ENCODE peak calls at places on chromosomes 16 and 17, in four cellular contexts. S, U, A and W are unnamed samples.

GRCh38 chr17:31202968-31203367 is 94.1 kb downstream of the OMG start:
- DNase-seq in S (no peak), U (peak; percentile 38), A (no peak), W (no peak)

GRCh38 chr17:64780096-64781012 is 118.2 kb upstream of the SMURF2 start:
- DNase-seq in S (peak; percentile 62), U (no peak), A (no peak), W (peak; percentile 97)

GRCh38 chr16:9042533-9042932 is 48.9 kb upstream of the HAPSTR1 start:
- DNase-seq in S (no peak), U (no peak), A (no peak), W (no peak)

GRCh38 chr17:75619506-75620431 is 13.5 kb upstream of the SMIM5 start:
- DNase-seq in S (peak; percentile 42), U (peak; percentile 23), A (peak; percentile 46), W (peak; percentile 96)

GRCh38 chr17:59493867-59494266 is 71.5 kb upstream of the DHX40 start:
- DNase-seq in S (no peak), U (no peak), A (peak; percentile 36), W (no peak)

GRCh38 chr17:77479817-77480508 is 339.2 kb downstream of the SEC14L1 start:
- DNase-seq in S (peak; percentile 81), U (peak; percentile 34), A (no peak), W (no peak)

GRCh38 chr16:67948015-67948414 is 4.1 kb upstream of the LCAT start:
- DNase-seq in S (no peak), U (no peak), A (no peak), W (no peak)

GRCh38 chr17:62628845-62629555 is 1.5 kb downstream of the MRC2 start:
- DNase-seq in S (peak; percentile 89), U (peak; percentile 53), A (no peak), W (peak; percentile 67)

GRCh38 chr17:75088902-75089417 is 1.2 kb downstream of the SLC16A5 start:
- DNase-seq in S (peak; percentile 68), U (no peak), A (no peak), W (peak; percentile 78)

GRCh38 chr17:79114455-79115301 is 40.1 kb downstream of the ENGASE start:
- DNase-seq in S (no peak), U (no peak), A (peak; percentile 20), W (no peak)

GRCh38 chr17:37359682-37360188 is 16.1 kb upstream of the C17orf78 start:
- DNase-seq in S (no peak), U (peak; percentile 11), A (no peak), W (no peak)

GRCh38 chr17:37358830-37359681 is 16.7 kb upstream of the C17orf78 start:
- DNase-seq in S (peak; percentile 95), U (peak; percentile 86), A (peak; percentile 98), W (peak; percentile 100)

GRCh38 chr17:37358098-37358829 is 17.5 kb upstream of the C17orf78 start:
- DNase-seq in S (peak; percentile 84), U (peak; percentile 44), A (peak; percentile 90), W (peak; percentile 93)

GRCh38 chr17:37360632-37361031 is 15.2 kb upstream of the C17orf78 start:
- DNase-seq in S (peak; percentile 26), U (peak; percentile 25), A (no peak), W (no peak)

GRCh38 chr17:37361543-37361942 is 14.2 kb upstream of the C17orf78 start:
- DNase-seq in S (no peak), U (no peak), A (no peak), W (no peak)
- H2AFZ ChIP-seq in S (no peak overlapping the region), U (no peak overlapping the region), A (no peak overlapping the region), W (no peak overlapping the region)

GRCh38 chr16:3481696-3482658 is 13.3 kb downstream of the C16orf90 start:
- DNase-seq in S (no peak), U (no peak), A (no peak), W (no peak)

GRCh38 chr16:3475604-3476375 is 19.5 kb downstream of the C16orf90 start:
- DNase-seq in S (no peak), U (no peak), A (no peak), W (no peak)

GRCh38 chr16:3479654-3480216 is 15.6 kb downstream of the C16orf90 start:
- DNase-seq in S (no peak), U (no peak), A (no peak), W (no peak)

GRCh38 chr16:3480901-3481695 is 14.2 kb downstream of the C16orf90 start:
- DNase-seq in S (no peak), U (no peak), A (no peak), W (no peak)

GRCh38 chr16:3478242-3478925 is 16.9 kb downstream of the C16orf90 start:
- DNase-seq in S (no peak), U (no peak), A (no peak), W (no peak)
- H3K23ac ChIP-seq in S (no peak overlapping the region), U (no peak overlapping the region), A (peak overlapping the region; percentile 80), W (no peak overlapping the region)

GRCh38 chr16:85395207-85395912 is 217.8 kb upstream of the GSE1 start:
- DNase-seq in S (peak; percentile 99), U (peak; percentile 98), A (no peak), W (no peak)

GRCh38 chr16:85392756-85393673 is 220.1 kb upstream of the GSE1 start:
- DNase-seq in S (no peak), U (no peak), A (no peak), W (no peak)

GRCh38 chr16:85391769-85392583 is 221.1 kb upstream of the GSE1 start:
- DNase-seq in S (no peak), U (peak; percentile 17), A (no peak), W (no peak)

GRCh38 chr16:85394511-85395206 is 218.5 kb upstream of the GSE1 start:
- DNase-seq in S (no peak), U (no peak), A (no peak), W (no peak)

DNA sequence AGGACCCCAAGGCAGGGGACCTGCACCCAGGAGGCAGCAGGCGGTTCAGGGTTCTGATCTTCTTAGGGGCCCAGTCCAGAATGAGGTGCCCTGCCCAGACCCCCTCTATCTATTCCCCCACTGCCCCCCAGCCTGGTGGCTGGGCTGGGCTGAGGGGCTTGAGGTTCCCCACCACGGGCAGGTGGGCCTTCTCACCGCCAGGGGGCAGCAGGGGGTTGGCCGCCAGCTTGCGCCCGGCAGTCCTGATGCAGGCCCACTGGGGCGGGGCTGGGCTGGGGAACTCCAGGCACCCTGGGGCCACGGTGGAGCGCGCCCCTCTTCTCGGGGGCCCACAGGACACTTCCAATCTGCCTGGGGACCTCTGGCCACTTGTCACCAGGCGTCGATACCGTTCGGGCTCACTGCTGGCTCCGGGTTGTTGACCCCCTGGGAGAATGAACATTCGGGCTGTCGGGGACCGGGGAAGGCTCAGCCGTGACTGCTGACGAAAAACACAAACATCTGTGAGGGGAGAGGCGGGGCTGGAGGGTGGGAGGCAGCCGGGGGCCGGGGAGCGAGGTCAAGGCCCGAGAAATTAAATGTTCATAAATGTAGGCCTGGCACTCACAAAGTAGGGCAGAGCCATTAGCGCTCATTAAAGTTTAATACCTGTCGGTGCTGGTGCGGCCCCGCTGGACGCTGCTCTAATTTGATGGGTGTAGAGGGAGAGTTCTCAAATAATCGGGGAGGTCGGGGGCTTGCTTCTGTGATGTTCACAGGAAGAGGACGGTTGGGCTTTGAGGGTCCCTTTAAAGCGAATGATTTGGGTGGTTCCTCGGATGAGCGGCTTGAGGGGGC is 219.2 kb upstream of the GSE1 start:
- DNase-seq in S (peak; percentile 81), U (peak; percentile 40), A (peak; percentile 56), W (peak; percentile 76)
- H4K91ac ChIP-seq in S (peak overlapping the region; percentile 99), U (peak overlapping the region; percentile 88), A (no peak overlapping the region), W (no peak overlapping the region)

GRCh38 chr17:43360376-43360738 is 38.4 kb upstream of the ARL4D start:
- DNase-seq in S (no peak), U (peak; percentile 97), A (no peak), W (no peak)

GRCh38 chr17:43356450-43356849 is 42.3 kb upstream of the ARL4D start:
- DNase-seq in S (no peak), U (no peak), A (no peak), W (no peak)

GRCh38 chr17:43360739-43361498 is 37.9 kb upstream of the ARL4D start:
- DNase-seq in S (peak; percentile 100), U (peak; percentile 100), A (peak; percentile 94), W (peak; percentile 98)

GRCh38 chr17:43356999-43357398 is 41.8 kb upstream of the ARL4D start:
- DNase-seq in S (peak; percentile 72), U (peak; percentile 96), A (no peak), W (no peak)

GRCh38 chr17:43359469-43360105 is 39.2 kb upstream of the ARL4D start:
- DNase-seq in S (no peak), U (no peak), A (no peak), W (no peak)
- H2AFZ ChIP-seq in S (no peak overlapping the region), U (peak overlapping the region; percentile 29), A (no peak overlapping the region), W (no peak overlapping the region)

GRCh38 chr16:84806890-84807258 is 12.9 kb upstream of the CRISPLD2 start:
- DNase-seq in S (no peak), U (no peak), A (no peak), W (no peak)

GRCh38 chr16:84806256-84806889 is 13.4 kb upstream of the CRISPLD2 start:
- DNase-seq in S (peak; percentile 93), U (peak; percentile 95), A (no peak), W (no peak)

GRCh38 chr16:84810518-84811273 is 9.1 kb upstream of the CRISPLD2 start:
- DNase-seq in S (peak; percentile 56), U (peak; percentile 63), A (no peak), W (no peak)

GRCh38 chr16:84807776-84808175 is 12.0 kb upstream of the CRISPLD2 start:
- DNase-seq in S (no peak), U (no peak), A (no peak), W (no peak)

DNA sequence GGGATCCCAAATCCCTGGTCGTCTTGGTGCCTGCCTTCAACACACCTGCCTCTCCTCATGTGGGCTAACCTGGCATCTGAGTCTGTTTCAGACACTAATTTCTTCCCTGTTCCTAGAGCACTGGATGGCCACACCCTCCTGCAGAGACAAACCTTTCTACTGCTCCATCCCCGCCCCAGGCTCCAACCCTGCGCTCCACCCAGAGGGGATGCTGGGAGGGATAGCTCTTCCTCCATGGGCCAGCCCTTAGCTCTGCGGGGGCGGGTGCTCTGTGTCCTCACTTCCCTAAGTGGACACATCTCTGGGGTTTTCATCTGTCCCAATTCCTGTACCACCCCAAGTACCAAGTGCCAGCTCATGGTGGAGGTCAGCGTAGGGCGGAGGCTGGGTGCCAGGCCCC is 11.0 kb upstream of the CRISPLD2 start:
- DNase-seq in S (no peak), U (no peak), A (no peak), W (no peak)
- H3K23ac ChIP-seq in S (no peak overlapping the region), U (no peak overlapping the region), A (no peak overlapping the region), W (no peak overlapping the region)

GRCh38 chr16:1162701-1163566 is 10.0 kb downstream of the CACNA1H start:
- DNase-seq in S (no peak), U (no peak), A (no peak), W (no peak)
- H4K91ac ChIP-seq in S (no peak overlapping the region), U (no peak overlapping the region), A (no peak overlapping the region), W (no peak overlapping the region)